ENCODE peak calls at places on chromosome 10, in seven cellular contexts. One of them, this sample, is unnamed.

GRCh38 chr10:112229901-112230300 is 46.3 kb upstream of the GPAM start:
- DNase-seq in OCI-LY7: no peak
- DNase-seq in body of pancreas: no peak
- DNase-seq in cardiac muscle cell: no peak
- DNase-seq in gastrocnemius medialis: no peak
- DNase-seq in pancreas: no peak
- DNase-seq in heart left ventricle: no peak
- DNase-seq in this sample: no peak

GRCh38 chr10:62638062-62638477 is 166.4 kb upstream of the ADO start:
- DNase-seq in OCI-LY7: peak; percentile 63
- DNase-seq in body of pancreas: no peak
- DNase-seq in cardiac muscle cell: peak; percentile 23
- DNase-seq in gastrocnemius medialis: no peak
- DNase-seq in pancreas: no peak
- DNase-seq in heart left ventricle: no peak
- DNase-seq in this sample: no peak

GRCh38 chr10:97362310-97363033 is 27.9 kb upstream of the FRAT2 start:
- DNase-seq in OCI-LY7: no peak
- DNase-seq in body of pancreas: no peak
- DNase-seq in cardiac muscle cell: no peak
- DNase-seq in gastrocnemius medialis: no peak
- DNase-seq in pancreas: no peak
- DNase-seq in heart left ventricle: no peak
- DNase-seq in this sample: no peak

GRCh38 chr10:97321807-97322195 is 2.7 kb downstream of the FRAT1 start:
- DNase-seq in OCI-LY7: no peak
- DNase-seq in body of pancreas: no peak
- DNase-seq in cardiac muscle cell: no peak
- DNase-seq in gastrocnemius medialis: no peak
- DNase-seq in pancreas: no peak
- DNase-seq in heart left ventricle: no peak
- DNase-seq in this sample: no peak

GRCh38 chr10:63437334-63437949 is 28.3 kb downstream of the JMJD1C start:
- DNase-seq in OCI-LY7: no peak
- DNase-seq in body of pancreas: no peak
- DNase-seq in cardiac muscle cell: no peak
- DNase-seq in gastrocnemius medialis: no peak
- DNase-seq in pancreas: no peak
- DNase-seq in heart left ventricle: no peak
- DNase-seq in this sample: no peak

GRCh38 chr10:21689881-21690280 is 155.8 kb downstream of the MLLT10 start:
- DNase-seq in OCI-LY7: no peak
- DNase-seq in body of pancreas: no peak
- DNase-seq in cardiac muscle cell: no peak
- DNase-seq in gastrocnemius medialis: no peak
- DNase-seq in pancreas: no peak
- DNase-seq in heart left ventricle: no peak
- DNase-seq in this sample: no peak

GRCh38 chr10:930415-931325 is 835 bp downstream of the LARP4B start:
- DNase-seq in OCI-LY7: peak; percentile 52
- DNase-seq in body of pancreas: peak; percentile 55
- DNase-seq in cardiac muscle cell: peak; percentile 78
- DNase-seq in gastrocnemius medialis: no peak
- DNase-seq in pancreas: peak; percentile 50
- DNase-seq in heart left ventricle: peak; percentile 72
- DNase-seq in this sample: peak; percentile 79

GRCh38 chr10:22697799-22698198 is 16.6 kb downstream of the PIP4K2A start:
- DNase-seq in OCI-LY7: no peak
- DNase-seq in body of pancreas: no peak
- DNase-seq in cardiac muscle cell: no peak
- DNase-seq in gastrocnemius medialis: no peak
- DNase-seq in pancreas: no peak
- DNase-seq in heart left ventricle: no peak
- DNase-seq in this sample: no peak

GRCh38 chr10:112471878-112472487 is 25.0 kb downstream of the VTI1A start:
- DNase-seq in OCI-LY7: peak; percentile 62
- DNase-seq in body of pancreas: no peak
- DNase-seq in cardiac muscle cell: peak; percentile 42
- DNase-seq in gastrocnemius medialis: no peak
- DNase-seq in pancreas: no peak
- DNase-seq in heart left ventricle: no peak
- DNase-seq in this sample: no peak

GRCh38 chr10:100878291-100878910 is 34.4 kb upstream of the SLF2 start:
- DNase-seq in OCI-LY7: peak; percentile 86
- DNase-seq in body of pancreas: peak; percentile 46
- DNase-seq in cardiac muscle cell: peak; percentile 80
- DNase-seq in gastrocnemius medialis: no peak
- DNase-seq in pancreas: peak; percentile 13
- DNase-seq in heart left ventricle: no peak
- DNase-seq in this sample: no peak

GRCh38 chr10:26773633-26774032 is 76.1 kb downstream of the PDSS1 start:
- DNase-seq in OCI-LY7: no peak
- DNase-seq in body of pancreas: no peak
- DNase-seq in cardiac muscle cell: no peak
- DNase-seq in gastrocnemius medialis: no peak
- DNase-seq in pancreas: no peak
- DNase-seq in heart left ventricle: no peak
- DNase-seq in this sample: no peak

GRCh38 chr10:124719213-124719851 is 24.8 kb downstream of the FAM53B start:
- DNase-seq in OCI-LY7: peak; percentile 81
- DNase-seq in body of pancreas: peak; percentile 53
- DNase-seq in cardiac muscle cell: no peak
- DNase-seq in gastrocnemius medialis: no peak
- DNase-seq in pancreas: no peak
- DNase-seq in heart left ventricle: peak; percentile 74
- DNase-seq in this sample: no peak

GRCh38 chr10:3484306-3485187 is 300.5 kb downstream of the KLF6 start:
- DNase-seq in OCI-LY7: peak; percentile 89
- DNase-seq in body of pancreas: no peak
- DNase-seq in cardiac muscle cell: peak; percentile 18
- DNase-seq in gastrocnemius medialis: no peak
- DNase-seq in pancreas: no peak
- DNase-seq in heart left ventricle: no peak
- DNase-seq in this sample: no peak

GRCh38 chr10:44280615-44281014 is 104.3 kb downstream of the CXCL12 start:
- DNase-seq in OCI-LY7: no peak
- DNase-seq in body of pancreas: no peak
- DNase-seq in cardiac muscle cell: no peak
- DNase-seq in gastrocnemius medialis: no peak
- DNase-seq in pancreas: no peak
- DNase-seq in heart left ventricle: no peak
- DNase-seq in this sample: no peak

GRCh38 chr10:25336330-25336729 is 161.5 kb downstream of the GPR158 start:
- DNase-seq in OCI-LY7: no peak
- DNase-seq in body of pancreas: no peak
- DNase-seq in cardiac muscle cell: no peak
- DNase-seq in gastrocnemius medialis: no peak
- DNase-seq in pancreas: no peak
- DNase-seq in heart left ventricle: no peak
- DNase-seq in this sample: no peak

DNA sequence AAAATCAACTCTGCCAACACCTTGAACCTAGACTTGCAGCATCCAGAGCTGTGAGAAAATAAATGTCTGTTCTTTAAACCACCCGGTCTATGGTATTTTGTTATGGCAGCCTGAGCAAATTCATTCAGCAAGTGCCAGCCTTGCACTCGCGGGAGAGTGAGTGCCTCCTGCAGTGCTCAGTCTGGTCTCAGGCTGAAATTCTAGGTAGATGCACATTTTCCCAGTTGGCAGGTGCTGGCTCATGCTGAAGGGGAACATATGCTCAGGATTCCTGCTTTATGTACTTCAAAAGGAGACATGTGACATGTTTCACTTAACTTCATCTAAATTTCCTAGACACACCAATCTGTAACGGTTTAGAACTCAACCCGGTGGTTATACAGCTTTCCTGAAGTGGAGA is 170.8 kb downstream of the MGMT start:
- DNase-seq in OCI-LY7: no peak
- DNase-seq in body of pancreas: no peak
- DNase-seq in cardiac muscle cell: no peak
- DNase-seq in gastrocnemius medialis: no peak
- DNase-seq in pancreas: no peak
- DNase-seq in heart left ventricle: no peak
- DNase-seq in this sample: no peak
- H3K27ac ChIP-seq in OCI-LY7: no peak overlapping the region
- H3K27ac ChIP-seq in body of pancreas: no peak overlapping the region
- H3K27ac ChIP-seq in cardiac muscle cell: no peak overlapping the region
- H3K27ac ChIP-seq in gastrocnemius medialis: no peak overlapping the region
- H3K27ac ChIP-seq in pancreas: no peak overlapping the region
- H3K27ac ChIP-seq in heart left ventricle: no peak overlapping the region
- H3K27ac ChIP-seq in this sample: no peak overlapping the region

DNA sequence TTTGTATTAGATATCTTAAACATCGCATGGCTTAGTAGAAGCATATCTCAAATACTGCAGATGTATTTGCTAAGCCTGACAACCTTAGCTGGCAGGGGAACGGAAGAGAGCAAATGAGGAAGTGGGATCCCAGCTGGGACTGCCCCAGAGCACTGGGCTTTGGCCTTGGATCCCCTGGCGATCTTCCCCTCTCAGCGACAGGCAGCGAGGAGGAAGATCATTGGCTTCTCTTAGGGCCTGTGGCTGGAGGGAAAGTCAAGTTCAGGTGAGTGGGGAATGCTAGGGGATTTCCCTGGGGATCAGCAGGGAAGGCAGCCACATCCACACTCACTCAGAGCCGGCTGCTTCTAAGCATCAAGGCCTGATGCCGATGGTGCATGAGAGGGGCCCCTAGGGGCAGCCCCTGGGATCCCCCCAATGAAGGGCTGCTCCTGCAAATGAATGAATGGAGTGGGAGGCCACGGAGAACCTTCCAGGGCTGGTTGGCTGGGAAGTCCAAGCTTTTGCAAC is 42.0 kb downstream of the LYZL2 start:
- DNase-seq in OCI-LY7: peak; percentile 76
- DNase-seq in body of pancreas: peak; percentile 31
- DNase-seq in cardiac muscle cell: no peak
- DNase-seq in gastrocnemius medialis: peak; percentile 9
- DNase-seq in pancreas: peak; percentile 35
- DNase-seq in heart left ventricle: peak; percentile 67
- DNase-seq in this sample: peak; percentile 70
- TF ChIP-seq CTCF in OCI-LY7: peak; percentile 30
- TF ChIP-seq CTCF in body of pancreas: no peak
- TF ChIP-seq CTCF in cardiac muscle cell: no peak
- TF ChIP-seq CTCF in gastrocnemius medialis: no peak
- TF ChIP-seq CTCF in pancreas: no peak
- TF ChIP-seq CTCF in heart left ventricle: no peak
- TF ChIP-seq CTCF in this sample: no peak

DNA sequence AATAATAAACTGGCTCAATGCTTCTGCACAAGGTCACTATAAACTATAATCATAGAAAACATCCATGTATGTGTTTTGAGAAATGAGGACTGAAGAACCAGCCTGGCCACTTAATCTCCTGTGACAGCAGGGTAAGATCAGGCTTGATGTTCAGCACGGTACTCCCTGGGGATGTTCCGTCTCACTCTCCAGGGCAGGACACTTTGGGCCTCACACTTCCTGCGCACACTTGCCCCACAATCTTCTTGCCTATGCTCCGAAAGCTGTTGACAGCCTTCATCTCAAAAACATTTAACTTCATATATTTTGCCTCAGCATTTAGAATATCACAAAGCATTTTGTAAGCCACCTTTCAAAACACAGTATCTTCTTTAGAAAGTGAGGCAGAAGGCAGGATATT is 92.7 kb downstream of the PARD3 start:
- DNase-seq in OCI-LY7: no peak
- DNase-seq in body of pancreas: no peak
- DNase-seq in cardiac muscle cell: no peak
- DNase-seq in gastrocnemius medialis: no peak
- DNase-seq in pancreas: no peak
- DNase-seq in heart left ventricle: no peak
- DNase-seq in this sample: no peak
- H3K4me1 ChIP-seq in OCI-LY7: no peaks in the 10 kb centered on the region
- H3K4me1 ChIP-seq in body of pancreas: peaks cover 24% of the 10 kb centered on the region
- H3K4me1 ChIP-seq in cardiac muscle cell: peaks cover 3% of the 10 kb centered on the region
- H3K4me1 ChIP-seq in gastrocnemius medialis: peaks cover 29% of the 10 kb centered on the region
- H3K4me1 ChIP-seq in pancreas: peaks cover 8% of the 10 kb centered on the region
- H3K4me1 ChIP-seq in heart left ventricle: peaks cover 37% of the 10 kb centered on the region
- H3K4me1 ChIP-seq in this sample: peaks cover 49% of the 10 kb centered on the region

DNA sequence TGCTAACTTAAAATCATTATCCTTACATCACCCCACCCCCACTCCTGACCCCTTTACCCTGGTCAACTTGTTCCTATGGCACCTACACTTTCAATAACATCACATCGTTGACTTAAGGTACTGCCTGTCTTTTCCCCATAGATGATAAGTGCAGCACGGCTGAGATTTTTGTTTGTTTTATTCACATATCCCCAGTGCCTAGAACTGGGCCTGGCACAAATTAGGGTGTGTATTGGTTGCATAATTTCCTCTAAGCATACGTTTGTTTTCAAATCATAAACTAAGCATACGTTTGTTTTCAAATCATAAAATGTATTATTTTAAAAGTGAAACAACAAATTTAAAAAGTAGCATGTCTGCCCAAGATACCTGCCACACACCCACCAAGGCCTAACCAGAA is 35.3 kb downstream of the ANXA11 start:
- DNase-seq in OCI-LY7: no peak
- DNase-seq in body of pancreas: no peak
- DNase-seq in cardiac muscle cell: no peak
- DNase-seq in gastrocnemius medialis: no peak
- DNase-seq in pancreas: no peak
- DNase-seq in heart left ventricle: no peak
- DNase-seq in this sample: no peak
- H3K27ac ChIP-seq in OCI-LY7: no peak overlapping the region
- H3K27ac ChIP-seq in body of pancreas: no peak overlapping the region
- H3K27ac ChIP-seq in cardiac muscle cell: no peak overlapping the region
- H3K27ac ChIP-seq in gastrocnemius medialis: peak overlapping the region; percentile 71
- H3K27ac ChIP-seq in pancreas: no peak overlapping the region
- H3K27ac ChIP-seq in heart left ventricle: no peak overlapping the region
- H3K27ac ChIP-seq in this sample: no peak overlapping the region

GRCh38 chr10:120805014-120805805 is 46.0 kb upstream of the WDR11 start:
- DNase-seq in OCI-LY7: no peak
- DNase-seq in body of pancreas: no peak
- DNase-seq in cardiac muscle cell: no peak
- DNase-seq in gastrocnemius medialis: no peak
- DNase-seq in pancreas: no peak
- DNase-seq in heart left ventricle: no peak
- DNase-seq in this sample: no peak
- TF ChIP-seq CTCF in OCI-LY7: peak; percentile 48
- TF ChIP-seq CTCF in body of pancreas: no peak
- TF ChIP-seq CTCF in cardiac muscle cell: no peak
- TF ChIP-seq CTCF in gastrocnemius medialis: no peak
- TF ChIP-seq CTCF in pancreas: no peak
- TF ChIP-seq CTCF in heart left ventricle: no peak
- TF ChIP-seq CTCF in this sample: no peak